ENCODE peak calls at places on chromosomes 7 and 10, in four cellular contexts. One of them, this sample, is unnamed.

GRCh38 chr7:2540133-2540532 is 15.2 kb downstream of the BRAT1 start:
- DNase-seq in PC-3: no peak
- DNase-seq in astrocyte of the spinal cord: no peak
- DNase-seq in WERI-Rb-1: no peak
- DNase-seq in this sample: no peak

GRCh38 chr7:131959106-131959812 is 402.8 kb upstream of the PODXL start:
- DNase-seq in PC-3: no peak
- DNase-seq in astrocyte of the spinal cord: no peak
- DNase-seq in WERI-Rb-1: peak; percentile 80
- DNase-seq in this sample: no peak

GRCh38 chr10:47104786-47105385 is 193.7 kb downstream of the PTPN20 start:
- DNase-seq in PC-3: no peak
- DNase-seq in astrocyte of the spinal cord: no peak
- DNase-seq in WERI-Rb-1: no peak
- DNase-seq in this sample: no peak

GRCh38 chr10:11336703-11337102 is 274.7 kb downstream of the USP6NL start:
- DNase-seq in PC-3: no peak
- DNase-seq in astrocyte of the spinal cord: no peak
- DNase-seq in WERI-Rb-1: no peak
- DNase-seq in this sample: no peak

GRCh38 chr10:4334076-4334475 is 491.9 kb upstream of the AKR1E2 start:
- DNase-seq in PC-3: no peak
- DNase-seq in astrocyte of the spinal cord: no peak
- DNase-seq in WERI-Rb-1: no peak
- DNase-seq in this sample: no peak

GRCh38 chr7:67348171-67348570 is 351.5 kb downstream of the TYW1 start:
- DNase-seq in PC-3: no peak
- DNase-seq in astrocyte of the spinal cord: no peak
- DNase-seq in WERI-Rb-1: no peak
- DNase-seq in this sample: no peak

GRCh38 chr10:16597656-16598055 is 76.0 kb upstream of the C1QL3 start:
- DNase-seq in PC-3: no peak
- DNase-seq in astrocyte of the spinal cord: peak; percentile 42
- DNase-seq in WERI-Rb-1: no peak
- DNase-seq in this sample: no peak

GRCh38 chr7:76396039-76396732 is 13.3 kb downstream of the SSC4D start:
- DNase-seq in PC-3: no peak
- DNase-seq in astrocyte of the spinal cord: no peak
- DNase-seq in WERI-Rb-1: no peak
- DNase-seq in this sample: no peak

GRCh38 chr10:112360308-112361270 is 13.3 kb upstream of the ACSL5 start:
- DNase-seq in PC-3: peak; percentile 73
- DNase-seq in astrocyte of the spinal cord: peak; percentile 14
- DNase-seq in WERI-Rb-1: no peak
- DNase-seq in this sample: no peak

GRCh38 chr7:936131-937054 is 18.1 kb downstream of the ADAP1 start:
- DNase-seq in PC-3: peak; percentile 31
- DNase-seq in astrocyte of the spinal cord: peak; percentile 64
- DNase-seq in WERI-Rb-1: no peak
- DNase-seq in this sample: no peak

DNA sequence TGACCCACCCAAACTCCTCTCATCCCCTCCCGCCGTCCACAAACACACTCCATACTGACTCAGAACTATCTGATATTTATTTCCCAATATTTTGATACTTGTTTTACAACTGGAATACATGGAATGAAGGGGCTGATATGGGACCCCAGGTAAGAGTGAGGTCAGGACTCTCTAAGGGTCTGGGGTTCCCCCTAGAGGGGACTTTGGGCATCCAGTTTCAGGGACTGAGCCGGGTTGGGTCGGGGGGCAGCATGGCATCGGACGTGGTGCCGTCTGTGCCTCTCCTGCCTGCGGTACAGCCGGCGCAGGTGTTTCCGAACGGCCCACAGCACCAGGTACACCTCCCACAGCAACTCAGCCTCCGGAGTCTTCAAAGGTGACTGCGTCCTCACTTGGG is 7.5 kb downstream of the SPACDR start:
- DNase-seq in PC-3: no peak
- DNase-seq in astrocyte of the spinal cord: no peak
- DNase-seq in WERI-Rb-1: no peak
- DNase-seq in this sample: no peak
- TF ChIP-seq CTCF in PC-3: no peak
- TF ChIP-seq CTCF in astrocyte of the spinal cord: no peak
- TF ChIP-seq CTCF in WERI-Rb-1: peak; percentile 29
- TF ChIP-seq CTCF in this sample: no peak

GRCh38 chr7:99461221-99461620 is 4.7 kb downstream of the ATP5MF start:
- DNase-seq in PC-3: peak; percentile 8
- DNase-seq in astrocyte of the spinal cord: no peak
- DNase-seq in WERI-Rb-1: no peak
- DNase-seq in this sample: no peak
- TF ChIP-seq CTCF in PC-3: peak; percentile 19
- TF ChIP-seq CTCF in astrocyte of the spinal cord: no peak
- TF ChIP-seq CTCF in WERI-Rb-1: no peak
- TF ChIP-seq CTCF in this sample: no peak

GRCh38 chr7:38330861-38331709 is 57.6 kb upstream of the TARP start:
- DNase-seq in PC-3: no peak
- DNase-seq in astrocyte of the spinal cord: no peak
- DNase-seq in WERI-Rb-1: peak; percentile 52
- DNase-seq in this sample: no peak
- TF ChIP-seq CTCF in PC-3: no peak
- TF ChIP-seq CTCF in astrocyte of the spinal cord: peak; percentile 19
- TF ChIP-seq CTCF in WERI-Rb-1: peak; percentile 58
- TF ChIP-seq CTCF in this sample: peak; percentile 12

DNA sequence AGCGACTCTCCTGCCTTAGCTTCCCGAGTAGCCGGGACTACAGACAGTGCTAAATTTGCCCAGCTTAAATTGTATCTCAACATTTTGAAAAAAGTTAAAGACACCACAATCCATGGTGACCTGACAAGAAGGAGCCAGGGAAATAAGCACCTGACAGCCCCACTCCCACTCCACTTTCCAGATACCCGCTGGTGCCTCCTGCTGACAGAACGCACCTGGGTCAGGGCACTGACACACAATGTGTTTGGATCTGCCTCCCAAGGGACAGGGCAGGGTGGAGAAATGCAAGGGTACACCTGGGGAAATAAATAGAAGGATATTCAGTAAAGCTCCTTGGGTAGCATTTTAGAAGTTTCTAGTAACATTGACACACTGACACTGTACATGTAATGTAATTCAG is 58.9 kb upstream of the OPN4 start:
- DNase-seq in PC-3: no peak
- DNase-seq in astrocyte of the spinal cord: no peak
- DNase-seq in WERI-Rb-1: no peak
- DNase-seq in this sample: no peak
- TF ChIP-seq CTCF in PC-3: no peak
- TF ChIP-seq CTCF in astrocyte of the spinal cord: no peak
- TF ChIP-seq CTCF in WERI-Rb-1: peak; percentile 7
- TF ChIP-seq CTCF in this sample: no peak

GRCh38 chr7:79673421-79673820 is 220.0 kb upstream of the MAGI2 start:
- DNase-seq in PC-3: no peak
- DNase-seq in astrocyte of the spinal cord: no peak
- DNase-seq in WERI-Rb-1: no peak
- DNase-seq in this sample: no peak

GRCh38 chr7:79668292-79668691 is 214.8 kb upstream of the MAGI2 start:
- DNase-seq in PC-3: no peak
- DNase-seq in astrocyte of the spinal cord: no peak
- DNase-seq in WERI-Rb-1: no peak
- DNase-seq in this sample: no peak

DNA sequence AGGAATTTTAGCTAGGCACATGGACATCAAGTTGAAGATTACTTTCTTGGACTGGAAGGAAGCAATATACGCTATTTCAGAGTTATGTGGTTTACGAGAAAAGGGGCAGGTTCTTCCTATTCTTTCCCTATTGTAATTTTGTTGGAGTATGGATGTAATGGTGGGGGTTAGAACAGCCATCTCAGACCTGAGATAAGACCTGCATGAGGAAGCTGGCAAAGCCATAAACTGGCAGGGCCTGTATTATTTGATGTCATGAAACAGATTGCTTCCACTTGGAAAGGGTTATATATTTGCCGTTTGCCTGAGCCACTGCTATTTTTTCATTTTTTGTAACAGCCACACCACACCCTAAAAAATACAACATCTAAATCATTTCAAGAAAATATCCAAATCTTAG is 220.5 kb upstream of the MAGI2 start:
- DNase-seq in PC-3: no peak
- DNase-seq in astrocyte of the spinal cord: no peak
- DNase-seq in WERI-Rb-1: no peak
- DNase-seq in this sample: no peak
- TF ChIP-seq CTCF in PC-3: no peak
- TF ChIP-seq CTCF in astrocyte of the spinal cord: no peak
- TF ChIP-seq CTCF in WERI-Rb-1: no peak
- TF ChIP-seq CTCF in this sample: no peak

DNA sequence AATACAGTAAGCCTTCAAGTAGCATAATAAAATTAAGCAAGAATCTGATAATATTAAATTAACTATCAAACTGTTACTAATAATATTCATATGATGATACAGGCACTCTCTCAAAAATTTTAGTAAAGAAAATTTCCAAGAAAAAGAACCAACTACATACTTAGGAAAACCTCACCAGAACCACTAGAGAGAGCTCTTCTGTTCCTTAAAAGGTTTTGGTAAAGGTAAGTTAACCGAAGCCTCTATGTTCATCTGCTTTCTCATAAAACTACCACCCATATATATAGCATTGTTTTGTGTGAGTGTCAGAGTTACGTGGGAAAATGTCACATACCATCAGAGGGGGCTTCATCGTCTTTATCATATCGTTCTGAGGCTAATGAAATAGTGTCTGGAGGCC is 20.7 kb downstream of the SKAP2 start:
- DNase-seq in PC-3: peak; percentile 50
- DNase-seq in astrocyte of the spinal cord: peak; percentile 46
- DNase-seq in WERI-Rb-1: no peak
- DNase-seq in this sample: no peak
- TF ChIP-seq CTCF in PC-3: peak; percentile 54
- TF ChIP-seq CTCF in astrocyte of the spinal cord: peak; percentile 32
- TF ChIP-seq CTCF in WERI-Rb-1: no peak
- TF ChIP-seq CTCF in this sample: peak; percentile 4

DNA sequence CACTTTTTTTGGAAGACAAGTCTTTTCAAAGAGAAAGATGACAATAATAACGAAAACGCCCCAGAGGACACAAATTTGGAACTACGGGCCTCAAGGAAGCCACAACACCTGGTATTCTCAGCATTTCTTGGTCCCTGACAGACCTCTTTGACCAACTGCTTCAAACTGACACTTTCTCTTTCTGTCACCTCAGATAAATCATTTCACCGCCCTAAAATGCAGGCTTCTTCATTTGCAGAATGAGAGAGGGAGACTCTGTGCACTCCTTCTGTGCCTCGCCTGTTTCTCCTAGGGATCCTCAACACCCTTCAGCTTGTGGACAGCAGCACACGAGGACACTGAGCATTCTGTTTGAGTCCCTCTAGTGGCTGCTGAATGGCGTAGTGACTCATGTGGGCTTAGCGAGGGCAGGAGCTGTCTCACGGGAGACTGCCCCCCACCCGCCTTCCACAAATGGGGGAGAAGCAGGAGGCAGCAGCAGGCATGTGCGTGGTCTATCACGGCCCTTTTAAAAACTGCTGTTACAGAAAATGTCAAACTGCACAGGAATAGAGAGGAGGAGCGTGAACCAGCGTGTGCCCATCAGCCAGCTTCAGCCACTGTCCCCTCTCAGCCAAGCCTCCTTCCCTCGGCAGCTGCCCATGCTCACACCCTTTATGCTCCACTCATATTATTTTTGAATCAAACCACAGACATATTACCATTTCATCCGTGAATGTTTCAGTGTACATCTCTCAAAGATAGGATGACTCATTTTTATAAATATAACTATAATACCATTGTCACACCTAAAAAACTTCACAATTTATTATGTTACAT is 41.4 kb downstream of the GSDME start:
- DNase-seq in PC-3: peak; percentile 17
- DNase-seq in astrocyte of the spinal cord: peak; percentile 43
- DNase-seq in WERI-Rb-1: peak; percentile 52
- DNase-seq in this sample: no peak
- TF ChIP-seq CTCF in PC-3: peak; percentile 49
- TF ChIP-seq CTCF in astrocyte of the spinal cord: peak; percentile 64
- TF ChIP-seq CTCF in WERI-Rb-1: peak; percentile 85
- TF ChIP-seq CTCF in this sample: peak; percentile 63

This sample was measured in AG09309.